ENCODE peak calls at places on chromosomes 2 and 18, in five cellular contexts. One of them, this sample, is unnamed.

GRCh38 chr2:70903171-70903570 is 32.5 kb upstream of the ATP6V1B1 start:
- DNase-seq in CD4-positive, alpha-beta memory T cell: no peak
- DNase-seq in fibroblast of mammary gland: no peak
- DNase-seq in neuronal stem cell: no peak
- DNase-seq in brain microvascular endothelial cell: no peak
- DNase-seq in this sample: no peak

GRCh38 chr2:176390276-176390675 is 121.0 kb downstream of the MTX2 start:
- DNase-seq in CD4-positive, alpha-beta memory T cell: no peak
- DNase-seq in neuronal stem cell: no peak
- DNase-seq in brain microvascular endothelial cell: no peak
- DNase-seq in fibroblast of mammary gland: peak
- DNase-seq in this sample: no peak

GRCh38 chr2:183284606-183285005 is 160.4 kb downstream of the NUP35 start:
- DNase-seq in neuronal stem cell: no peak
- DNase-seq in CD4-positive, alpha-beta memory T cell: no peak
- DNase-seq in fibroblast of mammary gland: peak
- DNase-seq in brain microvascular endothelial cell: peak
- DNase-seq in this sample: peak

GRCh38 chr2:241108271-241109209 is 6.5 kb upstream of the MTERF4 start:
- DNase-seq in brain microvascular endothelial cell: no peak
- DNase-seq in CD4-positive, alpha-beta memory T cell: peak
- DNase-seq in fibroblast of mammary gland: no peak
- DNase-seq in neuronal stem cell: no peak
- DNase-seq in this sample: no peak

GRCh38 chr2:162125138-162125537 is 26.9 kb downstream of the GCG start:
- DNase-seq in CD4-positive, alpha-beta memory T cell: no peak
- DNase-seq in brain microvascular endothelial cell: no peak
- DNase-seq in fibroblast of mammary gland: no peak
- DNase-seq in neuronal stem cell: no peak
- DNase-seq in this sample: no peak

GRCh38 chr2:97750017-97750416 is 36.6 kb downstream of the ZAP70 start:
- DNase-seq in brain microvascular endothelial cell: no peak
- DNase-seq in neuronal stem cell: no peak
- DNase-seq in fibroblast of mammary gland: no peak
- DNase-seq in CD4-positive, alpha-beta memory T cell: no peak
- DNase-seq in this sample: no peak

GRCh38 chr2:11796190-11797171 is 50.0 kb downstream of the LPIN1 start:
- DNase-seq in neuronal stem cell: no peak
- DNase-seq in CD4-positive, alpha-beta memory T cell: no peak
- DNase-seq in fibroblast of mammary gland: peak
- DNase-seq in brain microvascular endothelial cell: no peak
- DNase-seq in this sample: peak

GRCh38 chr2:195363496-195363895 is 293.5 kb upstream of the SLC39A10 start:
- DNase-seq in brain microvascular endothelial cell: peak
- DNase-seq in fibroblast of mammary gland: peak
- DNase-seq in neuronal stem cell: no peak
- DNase-seq in CD4-positive, alpha-beta memory T cell: no peak
- DNase-seq in this sample: peak

GRCh38 chr2:148194882-148195281 is 174.0 kb downstream of the MBD5 start:
- DNase-seq in fibroblast of mammary gland: no peak
- DNase-seq in brain microvascular endothelial cell: no peak
- DNase-seq in neuronal stem cell: no peak
- DNase-seq in CD4-positive, alpha-beta memory T cell: no peak
- DNase-seq in this sample: no peak

GRCh38 chr18:12851709-12852108 is 32.3 kb downstream of the PTPN2 start:
- DNase-seq in fibroblast of mammary gland: peak
- DNase-seq in brain microvascular endothelial cell: no peak
- DNase-seq in neuronal stem cell: no peak
- DNase-seq in CD4-positive, alpha-beta memory T cell: no peak
- DNase-seq in this sample: no peak

GRCh38 chr18:37253424-37254255 is 312.0 kb downstream of the CELF4 start:
- DNase-seq in neuronal stem cell: peak
- DNase-seq in brain microvascular endothelial cell: no peak
- DNase-seq in fibroblast of mammary gland: no peak
- DNase-seq in CD4-positive, alpha-beta memory T cell: no peak
- DNase-seq in this sample: no peak

GRCh38 chr18:2111456-2111855 is 459.8 kb downstream of the METTL4 start:
- DNase-seq in brain microvascular endothelial cell: peak
- DNase-seq in CD4-positive, alpha-beta memory T cell: no peak
- DNase-seq in neuronal stem cell: no peak
- DNase-seq in fibroblast of mammary gland: peak
- DNase-seq in this sample: no peak

GRCh38 chr2:150228936-150229335 is 258.5 kb downstream of the RND3 start:
- DNase-seq in fibroblast of mammary gland: peak
- DNase-seq in brain microvascular endothelial cell: no peak
- DNase-seq in neuronal stem cell: no peak
- DNase-seq in CD4-positive, alpha-beta memory T cell: no peak
- DNase-seq in this sample: no peak

GRCh38 chr2:126946323-126947089 is 47.8 kb downstream of the TEX51 start:
- DNase-seq in brain microvascular endothelial cell: no peak
- DNase-seq in fibroblast of mammary gland: peak
- DNase-seq in CD4-positive, alpha-beta memory T cell: no peak
- DNase-seq in neuronal stem cell: no peak
- DNase-seq in this sample: no peak

GRCh38 chr18:71398530-71398929 is 1109.7 kb downstream of the SOCS6 start:
- DNase-seq in CD4-positive, alpha-beta memory T cell: no peak
- DNase-seq in fibroblast of mammary gland: no peak
- DNase-seq in neuronal stem cell: peak
- DNase-seq in brain microvascular endothelial cell: peak
- DNase-seq in this sample: no peak

GRCh38 chr2:10325278-10326145 is 22.8 kb downstream of the HPCAL1 start:
- DNase-seq in brain microvascular endothelial cell: no peak
- DNase-seq in fibroblast of mammary gland: no peak
- DNase-seq in CD4-positive, alpha-beta memory T cell: no peak
- DNase-seq in neuronal stem cell: no peak
- DNase-seq in this sample: no peak

GRCh38 chr2:20491739-20492531 is 45.1 kb downstream of the RHOB start:
- DNase-seq in neuronal stem cell: no peak
- DNase-seq in CD4-positive, alpha-beta memory T cell: no peak
- DNase-seq in fibroblast of mammary gland: peak
- DNase-seq in brain microvascular endothelial cell: no peak
- DNase-seq in this sample: no peak

GRCh38 chr2:105294844-105295481 is 34.6 kb downstream of the TGFBRAP1 start:
- DNase-seq in brain microvascular endothelial cell: peak
- DNase-seq in neuronal stem cell: peak
- DNase-seq in CD4-positive, alpha-beta memory T cell: peak
- DNase-seq in fibroblast of mammary gland: peak
- DNase-seq in this sample: peak

GRCh38 chr2:232103140-232103737 is 141.7 kb downstream of the DIS3L2 start:
- DNase-seq in fibroblast of mammary gland: peak
- DNase-seq in neuronal stem cell: no peak
- DNase-seq in brain microvascular endothelial cell: no peak
- DNase-seq in CD4-positive, alpha-beta memory T cell: no peak
- DNase-seq in this sample: peak

GRCh38 chr2:111659361-111660281 is 224.4 kb downstream of the ANAPC1 start:
- DNase-seq in neuronal stem cell: no peak
- DNase-seq in fibroblast of mammary gland: peak
- DNase-seq in brain microvascular endothelial cell: peak
- DNase-seq in CD4-positive, alpha-beta memory T cell: no peak
- DNase-seq in this sample: peak

GRCh38 chr2:240856151-240856980 is 12.3 kb upstream of the AGXT start:
- DNase-seq in CD4-positive, alpha-beta memory T cell: peak
- DNase-seq in neuronal stem cell: no peak
- DNase-seq in fibroblast of mammary gland: no peak
- DNase-seq in brain microvascular endothelial cell: no peak
- DNase-seq in this sample: no peak

GRCh38 chr2:209913786-209914185 is 88.7 kb upstream of the RPE start:
- DNase-seq in fibroblast of mammary gland: no peak
- DNase-seq in neuronal stem cell: no peak
- DNase-seq in CD4-positive, alpha-beta memory T cell: no peak
- DNase-seq in brain microvascular endothelial cell: no peak
- DNase-seq in this sample: no peak

GRCh38 chr18:48203961-48204666 is 205.1 kb downstream of the ZBTB7C start:
- DNase-seq in brain microvascular endothelial cell: no peak
- DNase-seq in fibroblast of mammary gland: no peak
- DNase-seq in neuronal stem cell: no peak
- DNase-seq in CD4-positive, alpha-beta memory T cell: no peak
- DNase-seq in this sample: no peak

GRCh38 chr2:120360307-120360855 is 14.4 kb downstream of the INHBB start:
- DNase-seq in neuronal stem cell: no peak
- DNase-seq in brain microvascular endothelial cell: peak
- DNase-seq in CD4-positive, alpha-beta memory T cell: no peak
- DNase-seq in fibroblast of mammary gland: peak
- DNase-seq in this sample: no peak

GRCh38 chr2:219010162-219010756 is 17.0 kb upstream of the CRYBA2 start:
- DNase-seq in neuronal stem cell: no peak
- DNase-seq in brain microvascular endothelial cell: no peak
- DNase-seq in CD4-positive, alpha-beta memory T cell: no peak
- DNase-seq in fibroblast of mammary gland: no peak
- DNase-seq in this sample: no peak

GRCh38 chr2:15302154-15302553 is 259.0 kb downstream of the NBAS start:
- DNase-seq in neuronal stem cell: no peak
- DNase-seq in fibroblast of mammary gland: peak
- DNase-seq in brain microvascular endothelial cell: peak
- DNase-seq in CD4-positive, alpha-beta memory T cell: no peak
- DNase-seq in this sample: peak

GRCh38 chr2:166765141-166765540 is 123.1 kb upstream of the XIRP2 start:
- DNase-seq in neuronal stem cell: no peak
- DNase-seq in brain microvascular endothelial cell: no peak
- DNase-seq in fibroblast of mammary gland: no peak
- DNase-seq in CD4-positive, alpha-beta memory T cell: no peak
- DNase-seq in this sample: no peak

GRCh38 chr2:221444106-221444505 is 128.0 kb downstream of the EPHA4 start:
- DNase-seq in brain microvascular endothelial cell: peak
- DNase-seq in fibroblast of mammary gland: peak
- DNase-seq in neuronal stem cell: no peak
- DNase-seq in CD4-positive, alpha-beta memory T cell: no peak
- DNase-seq in this sample: no peak

GRCh38 chr2:168583710-168584521 is 127.8 kb downstream of the CERS6 start:
- DNase-seq in brain microvascular endothelial cell: peak
- DNase-seq in CD4-positive, alpha-beta memory T cell: no peak
- DNase-seq in fibroblast of mammary gland: peak
- DNase-seq in neuronal stem cell: no peak
- DNase-seq in this sample: peak

GRCh38 chr18:36757081-36757480 is 71.7 kb downstream of the TPGS2 start:
- DNase-seq in fibroblast of mammary gland: peak
- DNase-seq in brain microvascular endothelial cell: peak
- DNase-seq in CD4-positive, alpha-beta memory T cell: no peak
- DNase-seq in neuronal stem cell: peak
- DNase-seq in this sample: no peak

GRCh38 chr2:181243319-181243718 is 213.9 kb upstream of the ITGA4 start:
- DNase-seq in CD4-positive, alpha-beta memory T cell: no peak
- DNase-seq in brain microvascular endothelial cell: no peak
- DNase-seq in fibroblast of mammary gland: no peak
- DNase-seq in neuronal stem cell: no peak
- DNase-seq in this sample: no peak

GRCh38 chr2:168652997-168653906 is 149.2 kb upstream of the NOSTRIN start:
- DNase-seq in brain microvascular endothelial cell: no peak
- DNase-seq in CD4-positive, alpha-beta memory T cell: no peak
- DNase-seq in neuronal stem cell: no peak
- DNase-seq in fibroblast of mammary gland: no peak
- DNase-seq in this sample: no peak

GRCh38 chr2:65483763-65484162 is 51.4 kb upstream of the SPRED2 start:
- DNase-seq in brain microvascular endothelial cell: no peak
- DNase-seq in fibroblast of mammary gland: no peak
- DNase-seq in neuronal stem cell: no peak
- DNase-seq in CD4-positive, alpha-beta memory T cell: no peak
- DNase-seq in this sample: no peak

GRCh38 chr2:237474931-237475703 is 11.9 kb upstream of the MLPH start:
- DNase-seq in fibroblast of mammary gland: peak
- DNase-seq in neuronal stem cell: peak
- DNase-seq in brain microvascular endothelial cell: peak
- DNase-seq in CD4-positive, alpha-beta memory T cell: peak
- DNase-seq in this sample: peak

GRCh38 chr2:26569216-26570082 is 71.7 kb downstream of the CIB4 start:
- DNase-seq in fibroblast of mammary gland: no peak
- DNase-seq in brain microvascular endothelial cell: no peak
- DNase-seq in neuronal stem cell: no peak
- DNase-seq in CD4-positive, alpha-beta memory T cell: no peak
- DNase-seq in this sample: no peak

GRCh38 chr2:172783091-172783898 is 47.6 kb downstream of the RAPGEF4 start:
- DNase-seq in CD4-positive, alpha-beta memory T cell: no peak
- DNase-seq in neuronal stem cell: no peak
- DNase-seq in fibroblast of mammary gland: peak
- DNase-seq in brain microvascular endothelial cell: peak
- DNase-seq in this sample: peak

GRCh38 chr2:233443511-233444183 is 89.4 kb downstream of the DGKD start:
- DNase-seq in brain microvascular endothelial cell: peak
- DNase-seq in fibroblast of mammary gland: peak
- DNase-seq in CD4-positive, alpha-beta memory T cell: peak
- DNase-seq in neuronal stem cell: peak
- DNase-seq in this sample: no peak

GRCh38 chr2:202064881-202065230 is 8.2 kb upstream of the KIAA2012 start:
- DNase-seq in fibroblast of mammary gland: no peak
- DNase-seq in CD4-positive, alpha-beta memory T cell: no peak
- DNase-seq in brain microvascular endothelial cell: no peak
- DNase-seq in neuronal stem cell: no peak
- DNase-seq in this sample: no peak

GRCh38 chr2:202067589-202067988 is 5.5 kb upstream of the KIAA2012 start:
- DNase-seq in fibroblast of mammary gland: no peak
- DNase-seq in brain microvascular endothelial cell: no peak
- DNase-seq in CD4-positive, alpha-beta memory T cell: no peak
- DNase-seq in neuronal stem cell: no peak
- DNase-seq in this sample: no peak

GRCh38 chr2:202069189-202070050 is 3.6 kb upstream of the KIAA2012 start:
- DNase-seq in neuronal stem cell: no peak
- DNase-seq in CD4-positive, alpha-beta memory T cell: no peak
- DNase-seq in brain microvascular endothelial cell: no peak
- DNase-seq in fibroblast of mammary gland: no peak
- DNase-seq in this sample: no peak

GRCh38 chr2:202064206-202064880 is 8.7 kb upstream of the KIAA2012 start:
- DNase-seq in fibroblast of mammary gland: peak
- DNase-seq in CD4-positive, alpha-beta memory T cell: no peak
- DNase-seq in neuronal stem cell: peak
- DNase-seq in brain microvascular endothelial cell: peak
- DNase-seq in this sample: peak

GRCh38 chr2:202066850-202067249 is 6.2 kb upstream of the KIAA2012 start:
- DNase-seq in brain microvascular endothelial cell: no peak
- DNase-seq in CD4-positive, alpha-beta memory T cell: no peak
- DNase-seq in neuronal stem cell: no peak
- DNase-seq in fibroblast of mammary gland: no peak
- DNase-seq in this sample: no peak
- H3K4me3 ChIP-seq in brain microvascular endothelial cell: no peak
- H3K4me3 ChIP-seq in CD4-positive, alpha-beta memory T cell: no peak
- H3K4me3 ChIP-seq in neuronal stem cell: no peak
- H3K4me3 ChIP-seq in fibroblast of mammary gland: no peak
- H3K4me3 ChIP-seq in this sample: no peak

GRCh38 chr2:74186038-74186437 is 7.4 kb upstream of the MOB1A start:
- DNase-seq in CD4-positive, alpha-beta memory T cell: peak
- DNase-seq in neuronal stem cell: no peak
- DNase-seq in fibroblast of mammary gland: no peak
- DNase-seq in brain microvascular endothelial cell: no peak
- DNase-seq in this sample: no peak
- H3K4me3 ChIP-seq in CD4-positive, alpha-beta memory T cell: no peak
- H3K4me3 ChIP-seq in neuronal stem cell: no peak
- H3K4me3 ChIP-seq in fibroblast of mammary gland: no peak
- H3K4me3 ChIP-seq in brain microvascular endothelial cell: no peak
- H3K4me3 ChIP-seq in this sample: no peak

GRCh38 chr2:151408788-151409600 is 708 bp upstream of the RIF1 start:
- DNase-seq in brain microvascular endothelial cell: no peak
- DNase-seq in CD4-positive, alpha-beta memory T cell: no peak
- DNase-seq in fibroblast of mammary gland: no peak
- DNase-seq in neuronal stem cell: no peak
- DNase-seq in this sample: no peak
- H3K4me3 ChIP-seq in brain microvascular endothelial cell: peak
- H3K4me3 ChIP-seq in CD4-positive, alpha-beta memory T cell: peak
- H3K4me3 ChIP-seq in fibroblast of mammary gland: peak
- H3K4me3 ChIP-seq in neuronal stem cell: peak
- H3K4me3 ChIP-seq in this sample: peak

GRCh38 chr18:22349966-22350365 is 67.7 kb downstream of the CTAGE1 start:
- DNase-seq in neuronal stem cell: no peak
- DNase-seq in CD4-positive, alpha-beta memory T cell: no peak
- DNase-seq in fibroblast of mammary gland: no peak
- DNase-seq in brain microvascular endothelial cell: no peak
- DNase-seq in this sample: no peak
- H3K4me3 ChIP-seq in neuronal stem cell: no peak
- H3K4me3 ChIP-seq in CD4-positive, alpha-beta memory T cell: no peak
- H3K4me3 ChIP-seq in fibroblast of mammary gland: no peak
- H3K4me3 ChIP-seq in brain microvascular endothelial cell: no peak
- H3K4me3 ChIP-seq in this sample: no peak

This sample was measured in skeletal muscle cell.